ENCODE peak calls at places on chromosome 10, in four cellular contexts. One of them, this sample, is unnamed.

GRCh38 chr10:91090761-91091529 is 129.5 kb upstream of the PCGF5 start:
- DNase-seq in K562: no peak
- DNase-seq in HepG2: peak; percentile 23
- DNase-seq in GM12878: no peak
- DNase-seq in this sample: peak; percentile 33

GRCh38 chr10:17235136-17235535 is 7.1 kb downstream of the VIM start:
- DNase-seq in HepG2: no peak
- DNase-seq in K562: no peak
- DNase-seq in GM12878: no peak
- DNase-seq in this sample: no peak

GRCh38 chr10:27884185-27884630 is 114.7 kb downstream of the ODAD2 start:
- DNase-seq in GM12878: no peak
- DNase-seq in HepG2: no peak
- DNase-seq in K562: no peak
- DNase-seq in this sample: no peak

GRCh38 chr10:27192284-27192683 is 37.1 kb downstream of the MASTL start:
- DNase-seq in K562: no peak
- DNase-seq in HepG2: no peak
- DNase-seq in GM12878: no peak
- DNase-seq in this sample: peak; percentile 17

GRCh38 chr10:35480150-35480549 is 125.0 kb upstream of the GJD4 start:
- DNase-seq in GM12878: no peak
- DNase-seq in K562: no peak
- DNase-seq in HepG2: peak; percentile 12
- DNase-seq in this sample: no peak

GRCh38 chr10:21363087-21363752 is 162.3 kb downstream of the SKIDA1 start:
- DNase-seq in HepG2: peak; percentile 18
- DNase-seq in K562: no peak
- DNase-seq in GM12878: no peak
- DNase-seq in this sample: no peak

GRCh38 chr10:34666008-34666700 is 148.9 kb downstream of the PARD3 start:
- DNase-seq in GM12878: peak; percentile 53
- DNase-seq in HepG2: no peak
- DNase-seq in K562: peak; percentile 41
- DNase-seq in this sample: peak; percentile 30

GRCh38 chr10:64648915-64649314 is 1127.7 kb downstream of the REEP3 start:
- DNase-seq in HepG2: peak; percentile 1
- DNase-seq in GM12878: no peak
- DNase-seq in K562: no peak
- DNase-seq in this sample: no peak

GRCh38 chr10:45374451-45375052 is 536 bp downstream of the ALOX5 start:
- DNase-seq in HepG2: no peak
- DNase-seq in K562: peak; percentile 18
- DNase-seq in GM12878: no peak
- DNase-seq in this sample: no peak

GRCh38 chr10:87593702-87594101 is 66.0 kb upstream of the PAPSS2 start:
- DNase-seq in K562: no peak
- DNase-seq in GM12878: no peak
- DNase-seq in HepG2: no peak
- DNase-seq in this sample: peak; percentile 45

GRCh38 chr10:14952851-14953451 is 945 bp downstream of the DCLRE1C start:
- DNase-seq in K562: no peak
- DNase-seq in HepG2: no peak
- DNase-seq in GM12878: no peak
- DNase-seq in this sample: peak; percentile 34

GRCh38 chr10:62687230-62687748 is 117.2 kb upstream of the ADO start:
- DNase-seq in HepG2: no peak
- DNase-seq in K562: no peak
- DNase-seq in GM12878: no peak
- DNase-seq in this sample: no peak

GRCh38 chr10:101047961-101048892 is 13.6 kb upstream of the KAZALD1 start:
- DNase-seq in HepG2: no peak
- DNase-seq in GM12878: no peak
- DNase-seq in K562: no peak
- DNase-seq in this sample: no peak

GRCh38 chr10:1290071-1290471 is 233.9 kb downstream of the WDR37 start:
- DNase-seq in GM12878: no peak
- DNase-seq in HepG2: no peak
- DNase-seq in K562: no peak
- DNase-seq in this sample: no peak

GRCh38 chr10:71074176-71074755 is 138.1 kb upstream of the UNC5B start:
- DNase-seq in K562: peak; percentile 69
- DNase-seq in HepG2: no peak
- DNase-seq in GM12878: no peak
- DNase-seq in this sample: peak; percentile 65

GRCh38 chr10:35607475-35608316 is 2.6 kb downstream of the GJD4 start:
- DNase-seq in K562: no peak
- DNase-seq in GM12878: no peak
- DNase-seq in HepG2: no peak
- DNase-seq in this sample: peak; percentile 71

GRCh38 chr10:91367558-91367957 is 42.6 kb upstream of the HECTD2 start:
- DNase-seq in K562: no peak
- DNase-seq in HepG2: no peak
- DNase-seq in GM12878: no peak
- DNase-seq in this sample: no peak

GRCh38 chr10:62769574-62770242 is 34.8 kb upstream of the ADO start:
- DNase-seq in GM12878: no peak
- DNase-seq in HepG2: no peak
- DNase-seq in K562: peak; percentile 29
- DNase-seq in this sample: no peak

GRCh38 chr10:51405580-51406367 is 293.6 kb downstream of the CSTF2T start:
- DNase-seq in GM12878: no peak
- DNase-seq in K562: no peak
- DNase-seq in HepG2: no peak
- DNase-seq in this sample: no peak

GRCh38 chr10:35216303-35216905 is 89.8 kb downstream of the CREM start:
- DNase-seq in HepG2: peak; percentile 29
- DNase-seq in GM12878: no peak
- DNase-seq in K562: no peak
- DNase-seq in this sample: no peak

GRCh38 chr10:31157125-31157983 is 125.7 kb upstream of the ZNF438 start:
- DNase-seq in HepG2: no peak
- DNase-seq in GM12878: no peak
- DNase-seq in K562: no peak
- DNase-seq in this sample: no peak

GRCh38 chr10:106795619-106796018 is 368.9 kb downstream of the SORCS1 start:
- DNase-seq in GM12878: peak; percentile 48
- DNase-seq in HepG2: peak; percentile 1
- DNase-seq in K562: peak; percentile 24
- DNase-seq in this sample: peak; percentile 51

GRCh38 chr10:122241836-122242235 is 29.3 kb upstream of the BTBD16 start:
- DNase-seq in HepG2: no peak
- DNase-seq in GM12878: no peak
- DNase-seq in K562: no peak
- DNase-seq in this sample: no peak

GRCh38 chr10:24418532-24418931 is 209.6 kb downstream of the KIAA1217 start:
- DNase-seq in K562: no peak
- DNase-seq in HepG2: no peak
- DNase-seq in GM12878: no peak
- DNase-seq in this sample: no peak

GRCh38 chr10:75434292-75434691 is 2.9 kb downstream of the LRMDA start:
- DNase-seq in K562: no peak
- DNase-seq in HepG2: no peak
- DNase-seq in GM12878: no peak
- DNase-seq in this sample: no peak

GRCh38 chr10:80104066-80104926 is 25.8 kb downstream of the TMEM254 start:
- DNase-seq in HepG2: peak; percentile 16
- DNase-seq in GM12878: no peak
- DNase-seq in K562: no peak
- DNase-seq in this sample: peak; percentile 63

GRCh38 chr10:14017380-14017943 is 313.3 kb downstream of the FRMD4A start:
- DNase-seq in HepG2: no peak
- DNase-seq in K562: no peak
- DNase-seq in GM12878: no peak
- DNase-seq in this sample: no peak

GRCh38 chr10:22455068-22455467 is 109.8 kb downstream of the SPAG6 start:
- DNase-seq in HepG2: no peak
- DNase-seq in GM12878: no peak
- DNase-seq in K562: no peak
- DNase-seq in this sample: no peak

GRCh38 chr10:103582331-103583123 is 89.0 kb downstream of the NEURL1 start:
- DNase-seq in GM12878: no peak
- DNase-seq in HepG2: peak; percentile 15
- DNase-seq in K562: no peak
- DNase-seq in this sample: no peak

GRCh38 chr10:35789996-35790395 is 147.9 kb upstream of the FZD8 start:
- DNase-seq in HepG2: no peak
- DNase-seq in GM12878: no peak
- DNase-seq in K562: no peak
- DNase-seq in this sample: no peak

DNA sequence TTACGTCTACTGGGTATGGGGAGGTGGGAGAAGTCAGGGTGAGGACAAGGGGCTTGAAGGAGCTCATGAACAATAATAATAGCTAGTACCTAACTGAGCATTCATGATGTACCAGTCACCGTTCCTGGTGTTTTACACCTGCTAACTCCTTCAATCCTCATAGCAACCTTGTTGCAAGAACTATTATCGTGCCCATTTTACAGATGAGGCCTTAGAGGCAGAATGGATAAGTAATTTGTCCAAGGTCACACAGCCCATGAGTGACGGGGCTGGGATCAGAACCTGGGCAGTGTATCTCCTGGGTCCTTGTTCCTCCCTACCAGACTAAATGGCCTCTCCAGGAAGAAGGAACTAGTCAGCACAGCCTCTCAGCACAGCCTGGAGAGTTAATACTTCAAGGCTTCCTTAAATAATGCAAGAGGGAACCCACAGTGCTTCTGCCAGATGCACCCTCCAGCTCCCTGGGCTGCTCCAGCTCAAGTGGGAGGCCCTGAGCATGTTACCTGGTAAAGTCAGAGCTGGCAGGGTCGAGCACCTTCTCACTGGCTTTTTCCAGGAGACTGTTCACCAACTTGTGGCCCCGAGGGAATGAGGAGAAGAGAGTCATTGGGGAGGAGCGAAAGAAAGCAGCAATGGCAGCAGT is 28.8 kb downstream of the RRP12 start:
- DNase-seq in GM12878: no peak
- DNase-seq in HepG2: no peak
- DNase-seq in K562: no peak
- DNase-seq in this sample: no peak
- TF ChIP-seq NFIC in GM12878: no peak
- TF ChIP-seq NFIC in HepG2: no peak
- TF ChIP-seq NFIC in K562: no peak
- TF ChIP-seq NFIC in this sample: no peak

DNA sequence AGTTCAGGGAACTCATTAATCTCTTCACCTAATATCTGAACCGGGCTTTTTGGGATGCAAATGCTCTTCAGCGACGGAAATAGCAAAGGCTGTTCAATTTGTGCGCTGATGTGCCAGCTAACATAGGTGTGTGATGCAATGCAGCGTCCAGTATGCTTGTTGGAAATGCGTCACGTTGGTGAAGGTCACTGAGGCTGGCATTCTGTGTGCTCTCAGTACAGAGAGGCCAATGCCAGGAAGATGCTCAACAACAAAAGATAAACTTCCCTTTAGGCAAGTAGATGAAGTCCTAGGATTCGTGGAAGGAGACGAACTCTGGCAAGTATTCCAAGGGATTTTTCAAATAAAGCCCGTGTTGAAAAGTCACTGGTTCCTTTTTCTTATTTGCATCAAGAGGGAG is 649.5 kb upstream of the MKI67 start:
- DNase-seq in HepG2: no peak
- DNase-seq in GM12878: no peak
- DNase-seq in K562: no peak
- DNase-seq in this sample: no peak
- TF ChIP-seq NFIC in HepG2: no peak
- TF ChIP-seq NFIC in GM12878: no peak
- TF ChIP-seq NFIC in K562: no peak
- TF ChIP-seq NFIC in this sample: no peak

GRCh38 chr10:78552261-78552811 is 516.4 kb upstream of the ZMIZ1 start:
- DNase-seq in GM12878: no peak
- DNase-seq in HepG2: no peak
- DNase-seq in K562: no peak
- DNase-seq in this sample: no peak
- TF ChIP-seq NFIC in GM12878: no peak
- TF ChIP-seq NFIC in HepG2: no peak
- TF ChIP-seq NFIC in K562: no peak
- TF ChIP-seq NFIC in this sample: no peak

DNA sequence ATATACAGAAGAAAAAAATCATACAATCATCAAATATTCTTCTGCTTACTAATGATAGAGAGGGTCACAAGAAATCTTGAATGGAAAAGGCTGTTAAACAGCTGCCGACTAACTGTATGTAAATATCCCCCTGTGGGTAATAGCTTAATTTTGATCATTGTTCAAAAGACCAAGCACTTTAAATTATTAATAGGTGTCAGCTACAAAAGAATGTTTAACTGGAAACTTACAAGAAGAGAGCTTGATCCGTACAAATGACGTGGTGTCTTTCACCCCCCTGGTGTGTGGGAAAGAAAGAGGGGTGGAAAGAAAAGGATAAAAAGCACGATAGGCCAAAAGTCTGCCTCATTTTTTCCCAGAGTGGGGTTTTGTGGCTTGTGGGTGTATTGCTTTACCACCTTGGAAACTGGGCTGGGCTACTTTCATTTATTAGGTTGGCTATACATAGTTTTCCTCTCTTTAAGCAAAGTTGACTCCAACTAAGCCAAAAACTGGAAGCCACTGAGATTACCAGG is 361.7 kb upstream of the ZMIZ1 start:
- DNase-seq in K562: no peak
- DNase-seq in HepG2: no peak
- DNase-seq in GM12878: no peak
- DNase-seq in this sample: no peak
- TF ChIP-seq NFIC in K562: no peak
- TF ChIP-seq NFIC in HepG2: no peak
- TF ChIP-seq NFIC in GM12878: no peak
- TF ChIP-seq NFIC in this sample: no peak